ENCODE peak calls at places on chromosome 9, in six cellular contexts. H, K, M, X, N and P are unnamed samples.

GRCh38 chr9:82021198-82021597 is 32.6 kb downstream of the SPATA31D1 start:
- DNase-seq in X (no peak), M (no peak), N (peak), K (peak), H (peak), P (no peak)

GRCh38 chr9:33884856-33885701 is 68.1 kb downstream of the UBE2R2 start:
- DNase-seq in X (no peak), H (peak), K (peak), N (no peak), M (no peak), P (no peak)

GRCh38 chr9:16150501-16150900 is 597.7 kb downstream of the CCDC171 start:
- DNase-seq in N (no peak), X (no peak), H (peak), M (no peak), K (no peak), P (no peak)

GRCh38 chr9:116877072-116877471 is 190.0 kb downstream of the TRIM32 start:
- DNase-seq in H (no peak), M (no peak), N (no peak), X (no peak), K (no peak), P (no peak)

GRCh38 chr9:87336914-87337333 is 160.7 kb upstream of the DAPK1 start:
- DNase-seq in H (peak), K (peak), N (peak), X (no peak), M (no peak), P (peak)

GRCh38 chr9:13267743-13268142 is 11.7 kb downstream of the MPDZ start:
- DNase-seq in H (peak), K (peak), N (peak), X (no peak), M (no peak), P (no peak)

GRCh38 chr9:137611623-137612609 is 6.4 kb downstream of the ARRDC1 start:
- DNase-seq in K (peak), H (peak), N (peak), X (no peak), M (no peak), P (no peak)

GRCh38 chr9:134991808-134992754 is 74.4 kb upstream of the FCN1 start:
- DNase-seq in K (no peak), M (no peak), N (no peak), H (no peak), X (no peak), P (no peak)

GRCh38 chr9:69877852-69878507 is 57.4 kb downstream of the CFAP95 start:
- DNase-seq in K (peak), M (no peak), X (no peak), H (peak), N (peak), P (no peak)

GRCh38 chr9:124852121-124852828 is 985 bp upstream of the WDR38 start:
- DNase-seq in H (no peak), N (no peak), K (no peak), X (no peak), M (no peak), P (no peak)

GRCh38 chr9:124853605-124854143 is 414 bp downstream of the WDR38 start:
- DNase-seq in H (no peak), M (no peak), N (no peak), K (no peak), X (no peak), P (no peak)

GRCh38 chr9:124854161-124854560 is 901 bp downstream of the WDR38 start:
- DNase-seq in K (no peak), N (no peak), X (no peak), M (no peak), H (no peak), P (no peak)

GRCh38 chr9:124854822-124855221 is 1.6 kb downstream of the WDR38 start:
- DNase-seq in M (no peak), H (no peak), N (no peak), K (no peak), X (no peak), P (no peak)

DNA sequence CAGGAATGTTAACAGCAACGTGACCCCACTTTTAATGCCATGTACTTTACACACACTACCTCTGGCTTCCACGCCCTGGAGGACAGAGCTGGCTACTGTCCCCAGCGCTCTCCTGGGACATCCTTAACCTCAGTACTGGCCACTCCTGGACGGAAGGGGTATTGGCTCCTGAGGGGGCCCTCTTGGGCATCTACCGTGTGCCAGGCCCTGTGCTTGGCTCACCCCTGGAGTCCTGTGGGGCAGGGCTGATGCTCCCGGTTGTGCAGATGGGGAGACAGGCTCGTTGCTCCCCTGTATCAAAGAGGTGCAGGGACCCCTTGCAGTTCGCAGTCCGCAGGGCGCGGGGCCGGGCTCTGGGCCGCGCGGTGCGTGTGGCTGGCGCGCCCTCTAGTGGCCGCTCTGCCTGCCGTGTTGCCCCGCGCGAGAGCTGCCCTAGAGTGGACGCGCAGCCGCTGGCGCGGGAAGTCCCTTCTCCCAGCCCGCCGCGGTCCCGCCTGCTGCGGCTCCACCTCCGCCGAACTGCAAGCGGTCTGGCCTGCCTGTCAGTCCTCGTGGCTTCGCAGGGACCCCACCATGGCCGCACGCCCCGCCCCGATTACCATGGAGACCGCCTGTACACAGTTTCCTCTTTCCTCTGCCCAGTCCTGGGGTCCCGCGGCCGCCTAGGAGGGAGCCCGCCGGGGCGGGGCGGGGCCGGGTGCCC is at the start of gene WDR38:
- DNase-seq in M (no peak), K (peak), N (peak), X (peak), H (peak), P (peak)
- H2AK5ac ChIP-seq in M (no peak), K (peak), N (no peak), X (no peak), H (peak), P (peak)

GRCh38 chr9:91180240-91180929 is 181.3 kb downstream of the AUH start:
- DNase-seq in M (no peak), H (no peak), X (no peak), N (no peak), K (no peak), P (no peak)

GRCh38 chr9:91181541-91181940 is 180.2 kb downstream of the AUH start:
- DNase-seq in N (no peak), K (no peak), H (no peak), X (no peak), M (no peak), P (no peak)

GRCh38 chr9:91182429-91182828 is 179.3 kb downstream of the AUH start:
- DNase-seq in N (peak), M (no peak), K (no peak), H (no peak), X (no peak), P (no peak)

GRCh38 chr9:91179237-91180138 is 182.2 kb downstream of the AUH start:
- DNase-seq in N (no peak), K (peak), M (no peak), X (no peak), H (peak), P (no peak)

DNA sequence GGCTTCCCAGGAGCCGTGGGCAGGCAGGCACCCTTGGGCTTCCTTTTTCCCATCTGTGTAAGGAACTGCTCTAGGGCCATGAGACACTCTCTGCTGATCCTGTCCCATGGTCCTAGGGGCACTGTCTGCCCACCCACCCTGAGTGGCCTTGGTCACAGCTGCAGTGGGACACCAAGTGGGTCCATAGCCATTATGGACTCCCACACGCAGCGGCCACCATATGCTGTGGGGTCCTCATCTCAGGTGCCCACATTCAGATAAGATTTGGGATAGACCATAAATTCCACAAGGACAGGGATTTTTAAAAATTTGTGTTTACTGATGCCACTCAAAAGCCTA is 180.8 kb downstream of the AUH start:
- DNase-seq in N (no peak), H (no peak), X (no peak), K (no peak), M (no peak), P (no peak)
- H2AK5ac ChIP-seq in N (no peak), H (no peak), X (no peak), K (peak), M (no peak), P (no peak)

GRCh38 chr9:136571525-136571924 is 25.7 kb upstream of the NOTCH1 start:
- DNase-seq in H (no peak), K (no peak), N (peak), M (no peak), X (no peak), P (no peak)
- H2AK5ac ChIP-seq in H (peak), K (peak), N (peak), M (peak), X (no peak), P (peak)

GRCh38 chr9:37677435-37677834 is 26.7 kb downstream of the FRMPD1 start:
- DNase-seq in N (no peak), M (no peak), H (no peak), X (no peak), K (no peak), P (no peak)
- H2AK5ac ChIP-seq in N (no peak), M (no peak), H (no peak), X (no peak), K (no peak), P (no peak)

DNA sequence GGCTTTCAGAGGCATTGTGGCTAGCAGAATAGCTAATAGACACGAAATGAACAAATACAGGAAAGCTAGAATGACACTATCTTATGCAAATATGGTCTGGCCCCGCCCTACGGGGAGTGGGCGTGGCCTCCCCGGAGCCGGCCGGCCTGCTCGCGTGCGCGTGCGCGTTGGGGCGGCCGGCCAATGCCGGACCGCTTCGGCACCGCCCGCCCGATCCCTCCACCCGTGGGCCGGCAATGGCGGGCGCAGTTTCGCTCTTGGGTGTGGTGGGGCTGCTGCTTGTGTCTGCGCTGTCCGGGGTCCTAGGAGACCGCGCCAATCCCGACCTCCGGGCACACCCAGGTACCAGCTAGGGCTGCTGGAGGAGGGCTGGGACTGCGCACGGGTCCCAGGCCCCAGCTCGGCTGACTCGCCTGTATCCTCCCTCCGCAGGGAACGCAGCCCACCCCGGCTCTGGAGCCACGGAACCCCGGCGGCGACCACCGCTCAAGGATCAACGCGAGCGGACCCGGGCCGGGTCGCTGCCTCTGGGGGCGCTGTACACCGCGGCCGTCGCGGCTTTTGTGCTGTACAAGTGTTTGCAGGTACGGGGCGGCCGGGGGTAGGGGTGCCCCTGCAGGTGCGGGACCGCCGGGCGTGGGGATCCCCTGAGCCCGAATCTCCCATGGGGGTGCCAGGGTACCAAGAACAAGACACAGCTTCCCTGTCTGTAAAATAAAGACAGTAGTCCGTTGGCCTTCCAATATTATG is at the start of gene CCDC107:
- DNase-seq in X (peak), H (peak), M (no peak), N (peak), K (peak), P (peak)
- H2AK5ac ChIP-seq in X (no peak), H (no peak), M (no peak), N (no peak), K (peak), P (peak)

GRCh38 chr9:130327070-130327780 is 61.7 kb downstream of the HMCN2 start:
- DNase-seq in N (peak), X (peak), H (no peak), K (no peak), M (no peak), P (no peak)
- H2AK5ac ChIP-seq in N (no peak), X (no peak), H (no peak), K (no peak), M (no peak), P (peak)

GRCh38 chr9:133824802-133825186 is 86.6 kb upstream of the SARDH start:
- DNase-seq in K (no peak), N (no peak), X (no peak), H (no peak), M (no peak), P (no peak)
- H2AK5ac ChIP-seq in K (no peak), N (no peak), X (no peak), H (peak), M (no peak), P (peak)

GRCh38 chr9:133824106-133824801 is 86.1 kb upstream of the SARDH start:
- DNase-seq in M (no peak), X (no peak), H (no peak), N (no peak), K (no peak), P (no peak)
- H2AK5ac ChIP-seq in M (no peak), X (no peak), H (peak), N (no peak), K (no peak), P (peak)

GRCh38 chr9:129560849-129561248 is 60.1 kb downstream of the C9orf50 start:
- DNase-seq in X (no peak), H (no peak), M (no peak), K (no peak), N (no peak), P (no peak)
- H2AK5ac ChIP-seq in X (no peak), H (peak), M (peak), K (peak), N (peak), P (peak)

GRCh38 chr9:758147-758546 is 83.3 kb upstream of the DMRT1 start:
- DNase-seq in X (no peak), N (no peak), M (no peak), K (no peak), H (no peak), P (no peak)

GRCh38 chr9:759541-759940 is 82.0 kb upstream of the DMRT1 start:
- DNase-seq in M (no peak), N (no peak), K (no peak), X (no peak), H (no peak), P (no peak)

GRCh38 chr9:761793-762190 is 79.7 kb upstream of the DMRT1 start:
- DNase-seq in K (no peak), H (no peak), X (no peak), N (no peak), M (no peak), P (no peak)

GRCh38 chr9:761155-761792 is 80.2 kb upstream of the DMRT1 start:
- DNase-seq in H (peak), M (no peak), K (peak), N (no peak), X (no peak), P (no peak)

DNA sequence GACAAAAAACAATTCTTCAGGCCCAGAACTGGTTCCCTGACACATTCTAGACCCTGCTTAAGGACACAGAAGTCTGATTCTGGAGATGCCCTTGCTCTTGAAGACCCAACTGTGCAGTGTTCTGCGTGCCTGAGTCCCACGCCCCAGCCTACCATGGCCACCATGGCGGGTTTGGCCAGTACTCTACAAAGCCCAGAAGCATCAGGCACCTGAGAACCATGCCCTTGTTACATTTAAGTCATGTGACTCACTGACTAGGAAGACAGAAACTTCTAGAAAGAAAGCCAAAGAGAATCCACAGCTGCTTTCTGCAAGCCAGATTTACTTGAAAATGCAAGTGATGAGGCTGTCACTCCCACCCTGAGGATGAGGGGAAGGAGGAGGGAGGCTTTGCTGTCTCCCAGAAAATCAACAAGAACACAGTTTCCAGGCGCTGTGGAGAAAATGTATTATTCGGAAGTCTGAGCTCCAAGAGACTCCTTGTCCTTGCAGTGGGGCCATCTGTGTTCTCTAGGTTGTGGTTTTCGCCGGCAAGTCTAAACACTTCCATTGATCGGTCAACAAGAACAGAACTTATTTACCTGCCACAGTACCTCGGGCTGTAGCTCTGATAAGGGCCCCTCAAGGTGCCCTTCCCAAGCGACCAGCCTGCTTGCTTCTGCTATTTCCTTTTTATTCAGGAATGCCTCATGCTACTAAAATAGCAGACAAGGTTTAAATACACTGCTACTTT is 81.3 kb upstream of the DMRT1 start:
- DNase-seq in N (no peak), K (no peak), M (no peak), X (no peak), H (no peak), P (no peak)
- H2AK5ac ChIP-seq in N (no peak), K (no peak), M (no peak), X (no peak), H (no peak), P (no peak)